ENCODE peak calls at places on chromosome 20, in four cellular contexts. W is upper lobe of right lung, P is cardiac muscle cell, T is left ventricle myocardium inferior. A is an unnamed sample. For H3K4me1 and H3K27me3, the result is how much of the 10 kb centered on the place peaks cover.

GRCh38 chr20:57450419-57450818 is 59.2 kb downstream of the RBM38 start:
- DNase-seq in W (peak), P (peak), T (peak), A (peak)

GRCh38 chr20:6388666-6389197 is 265.9 kb upstream of the FERMT1 start:
- DNase-seq in W (no peak), P (peak), T (no peak), A (no peak)

GRCh38 chr20:15061061-15061430 is 723.6 kb upstream of the FLRT3 start:
- DNase-seq in W (no peak), P (no peak), T (no peak), A (no peak)

GRCh38 chr20:17466641-17467040 is 64.5 kb downstream of the BFSP1 start:
- DNase-seq in W (no peak), P (no peak), T (no peak), A (no peak)

GRCh38 chr20:10185741-10186558 is 32.7 kb upstream of the SNAP25 start:
- DNase-seq in W (no peak), P (peak), T (no peak), A (peak)

GRCh38 chr20:38246357-38247165 is 14.0 kb downstream of the KIAA1755 start:
- DNase-seq in W (peak), P (peak), T (no peak), A (peak)

GRCh38 chr20:10352934-10353866 is 80.8 kb downstream of the MKKS start:
- DNase-seq in W (no peak), P (peak), T (no peak), A (no peak)

GRCh38 chr20:9260027-9260426 is 191.1 kb downstream of the PLCB4 start:
- DNase-seq in W (no peak), P (no peak), T (no peak), A (no peak)

GRCh38 chr20:57133926-57134650 is 132.4 kb downstream of the BMP7 start:
- DNase-seq in W (no peak), P (no peak), T (no peak), A (no peak)

GRCh38 chr20:45052698-45053440 is 48.1 kb downstream of the KCNS1 start:
- DNase-seq in W (no peak), P (peak), T (no peak), A (no peak)

GRCh38 chr20:38043512-38044300 is 10.2 kb downstream of the RPRD1B start:
- DNase-seq in W (no peak), P (peak), T (no peak), A (no peak)

GRCh38 chr20:22819134-22819533 is 216.0 kb upstream of the SSTR4 start:
- DNase-seq in W (no peak), P (no peak), T (no peak), A (no peak)

GRCh38 chr20:62764156-62764935 is 31.9 kb upstream of the MRGBP start:
- DNase-seq in W (no peak), P (no peak), T (no peak), A (peak)

GRCh38 chr20:1392443-1392692 is 486 bp downstream of the FKBP1A start:
- DNase-seq in W (no peak), P (no peak), T (no peak), A (no peak)

GRCh38 chr20:35503841-35504460 is 25.5 kb downstream of the C20orf173 start:
- DNase-seq in W (no peak), P (peak), T (peak), A (peak)

GRCh38 chr20:44549123-44549522 is 27.3 kb upstream of the SERINC3 start:
- DNase-seq in W (no peak), P (peak), T (no peak), A (no peak)

GRCh38 chr20:3739054-3739925 is 6.8 kb downstream of the HSPA12B start:
- DNase-seq in W (no peak), P (no peak), T (peak), A (peak)

GRCh38 chr20:23666189-23666588 is 22.6 kb downstream of the CST4 start:
- DNase-seq in W (no peak), P (peak), T (no peak), A (no peak)

GRCh38 chr20:41424546-41424945 is 57.9 kb upstream of the EMILIN3 start:
- DNase-seq in W (no peak), P (peak), T (no peak), A (no peak)

DNA sequence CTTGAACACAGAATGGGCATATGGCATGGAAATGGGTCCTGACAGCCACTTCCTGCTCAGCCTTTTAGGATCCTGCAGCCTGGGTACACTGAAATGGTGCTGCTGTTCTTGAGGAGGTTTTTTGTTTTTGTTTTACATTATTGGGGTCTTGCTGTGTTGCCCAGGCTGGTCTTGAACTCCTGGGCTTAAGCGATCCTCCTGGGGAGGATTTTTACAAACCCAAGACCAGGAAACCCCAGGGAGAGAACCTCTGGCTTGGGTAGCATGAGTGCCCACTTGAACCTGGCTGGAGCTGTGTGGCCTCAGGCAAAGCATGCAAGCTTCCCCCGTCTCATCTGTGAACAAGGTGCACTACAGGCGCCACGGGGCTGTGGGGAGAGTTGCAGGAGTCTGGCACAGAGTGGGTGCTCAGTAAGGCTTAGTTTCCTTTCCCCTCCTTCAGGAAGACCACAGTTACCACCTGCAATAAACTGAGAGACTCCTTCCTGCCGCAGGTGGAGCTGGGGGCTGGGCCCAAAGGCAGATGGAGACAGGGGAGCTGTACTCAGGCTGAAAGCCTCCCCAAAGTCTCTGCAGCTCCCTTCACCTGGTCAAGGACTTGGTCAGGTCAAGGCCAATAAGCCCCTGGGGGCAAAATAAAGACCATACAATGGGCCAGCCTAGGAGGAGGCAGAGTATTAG is 1.8 kb downstream of the SLA2 start:
- DNase-seq in W (peak), P (no peak), T (no peak), A (no peak)
- H3K4me1 ChIP-seq in W (under half), P (under half), T (under half), A (under half)

DNA sequence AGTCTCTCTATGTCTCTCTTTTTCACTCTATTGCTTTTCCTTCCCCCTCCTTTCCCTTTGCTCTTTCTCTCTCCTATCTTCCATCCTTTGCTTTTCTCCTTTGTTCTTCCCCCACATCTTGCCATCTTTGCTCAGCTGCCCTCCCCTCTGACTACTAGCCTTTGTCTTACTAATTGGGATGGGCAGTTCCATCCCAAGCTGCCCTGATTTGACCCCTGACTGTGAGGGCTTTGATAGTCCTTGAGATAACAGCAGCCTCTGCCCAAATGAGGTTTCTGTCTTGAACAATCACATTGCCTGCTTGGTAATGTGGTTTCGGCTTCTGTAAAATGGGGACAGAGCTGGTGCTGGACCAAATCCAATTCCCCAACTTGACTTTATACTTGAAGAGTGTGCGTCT is 327.7 kb downstream of the DHX35 start:
- DNase-seq in W (no peak), P (no peak), T (no peak), A (no peak)
- H3K27ac ChIP-seq in W (no peak), P (no peak), T (no peak), A (no peak)

DNA sequence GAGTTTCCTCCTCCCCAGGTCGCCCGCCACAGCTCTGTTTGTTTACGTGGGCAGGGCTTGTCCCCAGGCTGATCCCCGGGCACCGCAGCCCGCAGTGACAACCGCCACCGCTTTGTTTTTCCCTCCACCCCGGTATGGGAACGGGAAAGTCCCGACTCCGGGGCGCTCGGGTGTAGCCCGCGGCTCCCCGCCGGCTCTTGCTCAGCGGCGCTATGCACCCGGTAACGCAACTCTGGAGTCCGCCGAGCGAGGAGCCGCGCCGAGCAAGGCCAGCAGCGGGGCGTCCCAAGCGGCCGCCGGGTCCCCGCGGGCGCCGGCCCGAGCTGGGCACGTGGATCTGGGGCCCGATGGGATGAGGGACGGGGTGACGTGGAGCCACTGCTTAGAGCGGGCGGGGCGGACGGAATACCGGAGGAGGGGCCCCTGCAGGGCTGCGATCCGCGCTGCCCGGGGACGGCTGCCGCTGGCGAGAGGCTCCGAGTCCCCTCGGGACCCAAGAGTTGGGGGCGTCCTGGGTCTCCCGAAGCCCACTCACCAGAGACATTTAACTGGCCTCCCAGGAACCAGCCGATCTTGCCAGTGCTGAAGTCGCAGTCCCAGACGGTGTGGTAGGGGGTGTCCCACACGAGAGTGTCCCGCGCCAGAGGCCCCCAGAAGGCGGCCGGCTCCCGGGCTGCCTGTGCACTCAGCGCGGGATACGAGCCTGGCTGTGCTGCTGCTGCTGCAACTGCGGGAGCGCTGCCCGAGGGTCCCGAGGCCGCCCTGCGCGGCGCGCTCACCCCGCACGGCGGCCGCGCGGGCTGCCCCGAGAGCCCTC is 497 bp downstream of the ACSS1 start:
- DNase-seq in W (peak), P (peak), T (peak), A (peak)
- H3K27me3 ChIP-seq in W (under half), P (half or more), T (under half), A (under half)

DNA sequence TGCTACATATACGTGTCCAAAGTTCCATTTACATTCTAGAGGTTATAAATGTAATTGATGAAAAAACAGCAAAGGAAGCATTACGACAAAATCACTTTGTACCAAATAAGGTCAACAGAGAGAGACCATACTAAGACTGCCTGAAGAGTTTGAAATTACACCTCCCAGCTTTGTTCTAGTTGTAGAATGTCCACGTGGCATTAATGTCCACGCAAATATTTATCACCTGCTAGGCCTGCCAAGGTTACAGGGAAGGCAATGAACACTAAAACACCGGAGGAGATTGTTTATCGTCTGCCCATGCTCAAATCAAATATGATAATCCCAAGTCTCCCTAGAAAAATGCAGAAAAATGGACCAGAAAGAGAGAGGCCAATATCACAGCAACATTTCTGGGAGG is 6.2 kb downstream of the RALGAPA2 start:
- DNase-seq in W (no peak), P (no peak), T (no peak), A (no peak)
- H3K4me1 ChIP-seq in W (under half), P (under half), T (under half), A (under half)

GRCh38 chr20:31717478-31717946 is 5.2 kb downstream of the BCL2L1 start:
- DNase-seq in W (no peak), P (no peak), T (no peak), A (no peak)

GRCh38 chr20:31719644-31720485 is 2.8 kb downstream of the BCL2L1 start:
- DNase-seq in W (no peak), P (no peak), T (no peak), A (no peak)

GRCh38 chr20:31720486-31721407 is 1.9 kb downstream of the BCL2L1 start:
- DNase-seq in W (no peak), P (no peak), T (no peak), A (no peak)

GRCh38 chr20:31716818-31717477 is 5.7 kb downstream of the BCL2L1 start:
- DNase-seq in W (no peak), P (no peak), T (no peak), A (no peak)

GRCh38 chr20:31718952-31719643 is 3.6 kb downstream of the BCL2L1 start:
- DNase-seq in W (no peak), P (no peak), T (no peak), A (no peak)
- H3K27ac ChIP-seq in W (peak), P (no peak), T (peak), A (peak)

GRCh38 chr20:21699216-21699508 is 6.3 kb upstream of the PAX1 start:
- DNase-seq in W (no peak), P (no peak), T (no peak), A (no peak)
- H3K27me3 ChIP-seq in W (half or more), P (half or more), T (half or more), A (under half)

GRCh38 chr20:4808872-4809271 is 87.2 kb downstream of the PRND start:
- DNase-seq in W (no peak), P (no peak), T (no peak), A (no peak)
- H3K4me1 ChIP-seq in W (half or more), P (under half), T (under half), A (under half)

GRCh38 chr20:63882257-63883208 is 12.4 kb upstream of the DNAJC5 start:
- DNase-seq in W (no peak), P (no peak), T (no peak), A (no peak)
- H3K27ac ChIP-seq in W (no peak), P (no peak), T (no peak), A (no peak)